ENCODE peak calls at places on chromosomes 7 and 10, in ten cellular contexts. One of them, this sample, is unnamed. For H3K9me3, the result is how much of the 10 kb centered on the place peaks cover.

GRCh38 chr10:37839243-37839642 is 18.2 kb downstream of the ZNF248 start:
- DNase-seq in tibial nerve: no peak
- DNase-seq in K562: no peak
- DNase-seq in ovary: no peak
- DNase-seq in transverse colon: no peak
- DNase-seq in sigmoid colon: no peak
- DNase-seq in esophagus muscularis mucosa: no peak
- DNase-seq in HepG2: no peak
- DNase-seq in A549: no peak
- DNase-seq in suprapubic skin: no peak
- DNase-seq in this sample: no peak

GRCh38 chr7:220151-220841 is 27.9 kb downstream of the FAM20C start:
- DNase-seq in transverse colon: no peak
- DNase-seq in K562: peak
- DNase-seq in HepG2: peak
- DNase-seq in tibial nerve: no peak
- DNase-seq in suprapubic skin: no peak
- DNase-seq in ovary: no peak
- DNase-seq in sigmoid colon: no peak
- DNase-seq in esophagus muscularis mucosa: no peak
- DNase-seq in A549: no peak
- DNase-seq in this sample: no peak

GRCh38 chr10:104128214-104128613 is 6.2 kb downstream of the SFR1 start:
- DNase-seq in esophagus muscularis mucosa: no peak
- DNase-seq in HepG2: no peak
- DNase-seq in sigmoid colon: no peak
- DNase-seq in A549: no peak
- DNase-seq in K562: no peak
- DNase-seq in transverse colon: no peak
- DNase-seq in ovary: no peak
- DNase-seq in suprapubic skin: no peak
- DNase-seq in tibial nerve: no peak
- DNase-seq in this sample: no peak

GRCh38 chr10:88974446-88975376 is 15.9 kb upstream of the FAS start:
- DNase-seq in K562: no peak
- DNase-seq in transverse colon: no peak
- DNase-seq in A549: no peak
- DNase-seq in sigmoid colon: no peak
- DNase-seq in tibial nerve: no peak
- DNase-seq in ovary: no peak
- DNase-seq in HepG2: no peak
- DNase-seq in esophagus muscularis mucosa: no peak
- DNase-seq in suprapubic skin: no peak
- DNase-seq in this sample: no peak

GRCh38 chr10:7484456-7485266 is 73.8 kb upstream of the SFMBT2 start:
- DNase-seq in tibial nerve: no peak
- DNase-seq in ovary: no peak
- DNase-seq in HepG2: no peak
- DNase-seq in transverse colon: peak
- DNase-seq in sigmoid colon: no peak
- DNase-seq in K562: no peak
- DNase-seq in A549: no peak
- DNase-seq in suprapubic skin: no peak
- DNase-seq in esophagus muscularis mucosa: no peak
- DNase-seq in this sample: no peak

GRCh38 chr10:69320521-69320920 is 42.2 kb downstream of the HK1 start:
- DNase-seq in sigmoid colon: no peak
- DNase-seq in K562: peak
- DNase-seq in suprapubic skin: no peak
- DNase-seq in esophagus muscularis mucosa: no peak
- DNase-seq in transverse colon: no peak
- DNase-seq in HepG2: no peak
- DNase-seq in tibial nerve: no peak
- DNase-seq in A549: no peak
- DNase-seq in ovary: no peak
- DNase-seq in this sample: no peak

GRCh38 chr7:30887464-30887872 is 24.2 kb upstream of the AQP1 start:
- DNase-seq in transverse colon: no peak
- DNase-seq in K562: no peak
- DNase-seq in suprapubic skin: no peak
- DNase-seq in ovary: no peak
- DNase-seq in sigmoid colon: no peak
- DNase-seq in HepG2: no peak
- DNase-seq in tibial nerve: no peak
- DNase-seq in esophagus muscularis mucosa: no peak
- DNase-seq in A549: no peak
- DNase-seq in this sample: no peak

GRCh38 chr7:70051726-70052125 is 453.5 kb downstream of the AUTS2 start:
- DNase-seq in esophagus muscularis mucosa: no peak
- DNase-seq in A549: no peak
- DNase-seq in sigmoid colon: no peak
- DNase-seq in ovary: no peak
- DNase-seq in suprapubic skin: no peak
- DNase-seq in K562: no peak
- DNase-seq in HepG2: no peak
- DNase-seq in transverse colon: no peak
- DNase-seq in tibial nerve: no peak
- DNase-seq in this sample: no peak

GRCh38 chr7:135808206-135808605 is 59.6 kb upstream of the FAM180A start:
- DNase-seq in K562: no peak
- DNase-seq in sigmoid colon: no peak
- DNase-seq in esophagus muscularis mucosa: no peak
- DNase-seq in A549: no peak
- DNase-seq in tibial nerve: no peak
- DNase-seq in transverse colon: no peak
- DNase-seq in ovary: no peak
- DNase-seq in HepG2: no peak
- DNase-seq in suprapubic skin: no peak
- DNase-seq in this sample: no peak

GRCh38 chr10:29951441-29951931 is 107.9 kb downstream of the JCAD start:
- DNase-seq in K562: no peak
- DNase-seq in esophagus muscularis mucosa: no peak
- DNase-seq in sigmoid colon: no peak
- DNase-seq in tibial nerve: no peak
- DNase-seq in A549: no peak
- DNase-seq in ovary: no peak
- DNase-seq in HepG2: no peak
- DNase-seq in transverse colon: no peak
- DNase-seq in suprapubic skin: no peak
- DNase-seq in this sample: no peak

GRCh38 chr7:70393956-70394355 is 738.0 kb upstream of the GALNT17 start:
- DNase-seq in transverse colon: no peak
- DNase-seq in suprapubic skin: no peak
- DNase-seq in tibial nerve: no peak
- DNase-seq in ovary: no peak
- DNase-seq in esophagus muscularis mucosa: peak
- DNase-seq in HepG2: no peak
- DNase-seq in A549: no peak
- DNase-seq in sigmoid colon: no peak
- DNase-seq in K562: no peak
- DNase-seq in this sample: no peak

GRCh38 chr10:87761892-87762291 is 56.1 kb downstream of the ATAD1 start:
- DNase-seq in sigmoid colon: no peak
- DNase-seq in ovary: no peak
- DNase-seq in esophagus muscularis mucosa: no peak
- DNase-seq in suprapubic skin: no peak
- DNase-seq in HepG2: peak
- DNase-seq in transverse colon: no peak
- DNase-seq in tibial nerve: no peak
- DNase-seq in K562: no peak
- DNase-seq in A549: no peak
- DNase-seq in this sample: no peak

GRCh38 chr7:21996641-21997040 is 50.9 kb upstream of the CDCA7L start:
- DNase-seq in HepG2: no peak
- DNase-seq in K562: no peak
- DNase-seq in transverse colon: no peak
- DNase-seq in esophagus muscularis mucosa: no peak
- DNase-seq in sigmoid colon: no peak
- DNase-seq in suprapubic skin: no peak
- DNase-seq in tibial nerve: no peak
- DNase-seq in ovary: no peak
- DNase-seq in A549: no peak
- DNase-seq in this sample: no peak

GRCh38 chr10:49001402-49001801 is 61.8 kb upstream of the LRRC18 start:
- DNase-seq in esophagus muscularis mucosa: no peak
- DNase-seq in suprapubic skin: no peak
- DNase-seq in tibial nerve: no peak
- DNase-seq in K562: peak
- DNase-seq in ovary: peak
- DNase-seq in transverse colon: no peak
- DNase-seq in A549: peak
- DNase-seq in sigmoid colon: no peak
- DNase-seq in HepG2: peak
- DNase-seq in this sample: no peak
- TF ChIP-seq CTCF in esophagus muscularis mucosa: no peak
- TF ChIP-seq CTCF in suprapubic skin: no peak
- TF ChIP-seq CTCF in tibial nerve: no peak
- TF ChIP-seq CTCF in K562: peak
- TF ChIP-seq CTCF in ovary: no peak
- TF ChIP-seq CTCF in transverse colon: no peak
- TF ChIP-seq CTCF in A549: no peak
- TF ChIP-seq CTCF in sigmoid colon: no peak
- TF ChIP-seq CTCF in HepG2: peak
- TF ChIP-seq CTCF in this sample: no peak

DNA sequence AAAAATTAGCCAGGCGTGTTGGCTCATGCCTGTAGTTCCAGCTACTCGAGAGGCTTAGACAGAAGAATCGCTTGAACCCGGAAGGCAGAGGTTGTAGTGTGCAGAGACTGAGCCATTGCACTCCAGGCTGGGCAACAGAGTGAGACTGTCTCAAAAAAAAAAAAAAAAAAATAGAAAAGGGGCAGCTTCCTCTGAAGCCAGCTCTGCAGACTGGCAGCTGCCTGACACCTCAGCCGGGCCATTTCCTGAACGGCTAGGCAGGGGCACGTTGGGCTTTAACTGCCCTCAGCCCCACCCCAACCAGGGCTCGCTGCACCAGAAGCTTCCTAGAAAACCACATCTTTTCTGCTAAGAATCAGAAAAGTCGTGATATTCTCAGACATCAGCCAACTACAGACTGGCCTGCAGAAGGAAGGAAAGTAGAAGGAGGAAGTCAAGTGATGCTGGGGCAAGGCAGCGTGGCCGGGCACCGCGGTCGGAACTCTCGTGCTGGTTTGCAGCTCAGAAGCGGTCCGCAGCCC is 38.0 kb downstream of the PRKAG2 start:
- DNase-seq in A549: no peak
- DNase-seq in ovary: no peak
- DNase-seq in sigmoid colon: no peak
- DNase-seq in esophagus muscularis mucosa: no peak
- DNase-seq in K562: no peak
- DNase-seq in tibial nerve: no peak
- DNase-seq in transverse colon: peak
- DNase-seq in suprapubic skin: no peak
- DNase-seq in HepG2: no peak
- DNase-seq in this sample: no peak
- TF ChIP-seq EP300 in A549: no peak
- TF ChIP-seq EP300 in ovary: no peak
- TF ChIP-seq EP300 in sigmoid colon: no peak
- TF ChIP-seq EP300 in esophagus muscularis mucosa: no peak
- TF ChIP-seq EP300 in K562: no peak
- TF ChIP-seq EP300 in tibial nerve: no peak
- TF ChIP-seq EP300 in transverse colon: no peak
- TF ChIP-seq EP300 in suprapubic skin: no peak
- TF ChIP-seq EP300 in HepG2: no peak
- TF ChIP-seq EP300 in this sample: no peak

GRCh38 chr7:53336133-53336532 is 300.7 kb downstream of the POM121L12 start:
- DNase-seq in suprapubic skin: no peak
- DNase-seq in transverse colon: no peak
- DNase-seq in HepG2: no peak
- DNase-seq in ovary: no peak
- DNase-seq in esophagus muscularis mucosa: no peak
- DNase-seq in A549: no peak
- DNase-seq in K562: no peak
- DNase-seq in tibial nerve: no peak
- DNase-seq in sigmoid colon: no peak
- DNase-seq in this sample: no peak

DNA sequence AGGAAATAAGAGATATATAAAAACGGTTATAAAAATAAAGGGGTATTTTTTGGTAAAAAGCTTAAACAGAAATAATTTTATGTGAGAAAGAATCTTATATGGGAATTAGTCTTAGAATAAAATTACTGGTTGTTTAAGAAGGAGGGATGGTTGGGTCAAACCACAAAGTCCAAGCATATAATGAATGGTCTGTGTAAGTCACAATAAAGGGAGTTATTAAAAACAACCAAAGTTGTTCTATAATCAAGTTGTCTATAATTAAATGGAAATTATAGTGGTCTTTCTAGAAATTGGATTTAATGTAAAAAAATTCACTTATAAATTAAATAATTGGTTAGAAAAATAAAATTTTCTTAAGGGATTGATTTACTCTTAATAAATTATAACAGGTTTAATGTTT is 304.8 kb downstream of the POM121L12 start:
- DNase-seq in transverse colon: no peak
- DNase-seq in K562: no peak
- DNase-seq in tibial nerve: no peak
- DNase-seq in esophagus muscularis mucosa: no peak
- DNase-seq in ovary: no peak
- DNase-seq in A549: no peak
- DNase-seq in HepG2: no peak
- DNase-seq in sigmoid colon: no peak
- DNase-seq in suprapubic skin: no peak
- DNase-seq in this sample: no peak
- H3K9me3 ChIP-seq in transverse colon: under half
- H3K9me3 ChIP-seq in K562: under half
- H3K9me3 ChIP-seq in tibial nerve: under half
- H3K9me3 ChIP-seq in esophagus muscularis mucosa: under half
- H3K9me3 ChIP-seq in ovary: under half
- H3K9me3 ChIP-seq in A549: under half
- H3K9me3 ChIP-seq in HepG2: half or more
- H3K9me3 ChIP-seq in sigmoid colon: under half
- H3K9me3 ChIP-seq in suprapubic skin: under half
- H3K9me3 ChIP-seq in this sample: under half

DNA sequence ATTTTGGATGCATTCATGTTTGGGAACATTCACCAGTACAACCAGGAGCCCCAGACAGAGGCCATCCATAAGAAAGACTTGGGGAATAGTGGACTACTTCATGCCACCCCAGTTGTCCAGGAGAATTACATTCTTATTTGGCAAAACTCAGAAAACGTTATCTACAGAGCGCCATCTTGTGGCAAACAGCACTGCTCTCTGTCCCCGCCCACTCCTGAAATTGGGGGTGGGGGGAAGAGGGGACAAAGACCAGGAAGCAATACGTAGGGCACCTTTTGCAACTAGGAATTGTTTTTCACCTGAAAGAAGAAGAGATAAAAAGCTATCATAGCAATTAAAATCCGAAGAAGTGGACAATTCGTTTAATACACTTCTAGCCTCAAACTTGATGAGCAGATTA is 134.6 kb upstream of the MGMT start:
- DNase-seq in sigmoid colon: no peak
- DNase-seq in HepG2: no peak
- DNase-seq in tibial nerve: no peak
- DNase-seq in K562: peak
- DNase-seq in esophagus muscularis mucosa: peak
- DNase-seq in ovary: no peak
- DNase-seq in transverse colon: no peak
- DNase-seq in A549: no peak
- DNase-seq in suprapubic skin: no peak
- DNase-seq in this sample: no peak
- TF ChIP-seq CTCF in sigmoid colon: no peak
- TF ChIP-seq CTCF in HepG2: no peak
- TF ChIP-seq CTCF in tibial nerve: peak
- TF ChIP-seq CTCF in K562: peak
- TF ChIP-seq CTCF in esophagus muscularis mucosa: peak
- TF ChIP-seq CTCF in ovary: no peak
- TF ChIP-seq CTCF in transverse colon: no peak
- TF ChIP-seq CTCF in A549: no peak
- TF ChIP-seq CTCF in suprapubic skin: no peak
- TF ChIP-seq CTCF in this sample: no peak

GRCh38 chr7:13312327-13312726 is 624.9 kb downstream of the ARL4A start:
- DNase-seq in esophagus muscularis mucosa: no peak
- DNase-seq in transverse colon: no peak
- DNase-seq in suprapubic skin: no peak
- DNase-seq in HepG2: no peak
- DNase-seq in A549: no peak
- DNase-seq in sigmoid colon: no peak
- DNase-seq in K562: no peak
- DNase-seq in ovary: no peak
- DNase-seq in tibial nerve: no peak
- DNase-seq in this sample: no peak
- TF ChIP-seq EP300 in esophagus muscularis mucosa: no peak
- TF ChIP-seq EP300 in transverse colon: no peak
- TF ChIP-seq EP300 in suprapubic skin: no peak
- TF ChIP-seq EP300 in HepG2: no peak
- TF ChIP-seq EP300 in A549: no peak
- TF ChIP-seq EP300 in sigmoid colon: no peak
- TF ChIP-seq EP300 in K562: no peak
- TF ChIP-seq EP300 in ovary: no peak
- TF ChIP-seq EP300 in tibial nerve: no peak
- TF ChIP-seq EP300 in this sample: no peak